ENCODE peak calls at places on chromosomes 3 and 15, in five cellular contexts. One of them, this sample, is unnamed.

GRCh38 chr3:69241769-69242168 is 119.4 kb upstream of the LMOD3 start:
- DNase-seq in HFF-Myc: no peak
- DNase-seq in glutamatergic neuron: no peak
- DNase-seq in spleen: no peak
- DNase-seq in left ventricle myocardium inferior: no peak
- DNase-seq in this sample: no peak

GRCh38 chr3:149610351-149611105 is 47.3 kb downstream of the WWTR1 start:
- DNase-seq in HFF-Myc: no peak
- DNase-seq in glutamatergic neuron: no peak
- DNase-seq in spleen: no peak
- DNase-seq in left ventricle myocardium inferior: peak
- DNase-seq in this sample: no peak

GRCh38 chr3:123559040-123559861 is 25.6 kb downstream of the HACD2 start:
- DNase-seq in HFF-Myc: peak
- DNase-seq in glutamatergic neuron: no peak
- DNase-seq in spleen: no peak
- DNase-seq in left ventricle myocardium inferior: no peak
- DNase-seq in this sample: peak

GRCh38 chr3:58306662-58307286 is 454 bp downstream of the HTD2 start:
- DNase-seq in HFF-Myc: no peak
- DNase-seq in glutamatergic neuron: peak
- DNase-seq in spleen: peak
- DNase-seq in left ventricle myocardium inferior: peak
- DNase-seq in this sample: peak

GRCh38 chr15:81939604-81940440 is 106.0 kb downstream of the MEX3B start:
- DNase-seq in HFF-Myc: peak
- DNase-seq in glutamatergic neuron: no peak
- DNase-seq in spleen: no peak
- DNase-seq in left ventricle myocardium inferior: no peak
- DNase-seq in this sample: peak

GRCh38 chr15:32739522-32739921 is 21.7 kb downstream of the GREM1 start:
- DNase-seq in HFF-Myc: no peak
- DNase-seq in glutamatergic neuron: no peak
- DNase-seq in spleen: no peak
- DNase-seq in left ventricle myocardium inferior: no peak
- DNase-seq in this sample: no peak

GRCh38 chr15:101206173-101206572 is 45.7 kb downstream of the CHSY1 start:
- DNase-seq in HFF-Myc: no peak
- DNase-seq in glutamatergic neuron: no peak
- DNase-seq in spleen: no peak
- DNase-seq in left ventricle myocardium inferior: no peak
- DNase-seq in this sample: no peak

GRCh38 chr3:9207076-9207763 is 42.2 kb downstream of the SRGAP3 start:
- DNase-seq in HFF-Myc: no peak
- DNase-seq in glutamatergic neuron: no peak
- DNase-seq in spleen: no peak
- DNase-seq in left ventricle myocardium inferior: no peak
- DNase-seq in this sample: no peak

GRCh38 chr3:25782636-25782937 is 656 bp downstream of the NGLY1 start:
- DNase-seq in HFF-Myc: no peak
- DNase-seq in glutamatergic neuron: no peak
- DNase-seq in spleen: no peak
- DNase-seq in left ventricle myocardium inferior: no peak
- DNase-seq in this sample: no peak

GRCh38 chr3:25781758-25782594 is 1.3 kb downstream of the NGLY1 start:
- DNase-seq in HFF-Myc: no peak
- DNase-seq in glutamatergic neuron: no peak
- DNase-seq in spleen: no peak
- DNase-seq in left ventricle myocardium inferior: no peak
- DNase-seq in this sample: no peak

GRCh38 chr3:25783661-25784512 is 644 bp upstream of the NGLY1 start:
- DNase-seq in HFF-Myc: no peak
- DNase-seq in glutamatergic neuron: peak
- DNase-seq in spleen: peak
- DNase-seq in left ventricle myocardium inferior: no peak
- DNase-seq in this sample: peak

GRCh38 chr3:25781145-25781757 is 2.0 kb downstream of the NGLY1 start:
- DNase-seq in HFF-Myc: no peak
- DNase-seq in glutamatergic neuron: no peak
- DNase-seq in spleen: no peak
- DNase-seq in left ventricle myocardium inferior: no peak
- DNase-seq in this sample: no peak

DNA sequence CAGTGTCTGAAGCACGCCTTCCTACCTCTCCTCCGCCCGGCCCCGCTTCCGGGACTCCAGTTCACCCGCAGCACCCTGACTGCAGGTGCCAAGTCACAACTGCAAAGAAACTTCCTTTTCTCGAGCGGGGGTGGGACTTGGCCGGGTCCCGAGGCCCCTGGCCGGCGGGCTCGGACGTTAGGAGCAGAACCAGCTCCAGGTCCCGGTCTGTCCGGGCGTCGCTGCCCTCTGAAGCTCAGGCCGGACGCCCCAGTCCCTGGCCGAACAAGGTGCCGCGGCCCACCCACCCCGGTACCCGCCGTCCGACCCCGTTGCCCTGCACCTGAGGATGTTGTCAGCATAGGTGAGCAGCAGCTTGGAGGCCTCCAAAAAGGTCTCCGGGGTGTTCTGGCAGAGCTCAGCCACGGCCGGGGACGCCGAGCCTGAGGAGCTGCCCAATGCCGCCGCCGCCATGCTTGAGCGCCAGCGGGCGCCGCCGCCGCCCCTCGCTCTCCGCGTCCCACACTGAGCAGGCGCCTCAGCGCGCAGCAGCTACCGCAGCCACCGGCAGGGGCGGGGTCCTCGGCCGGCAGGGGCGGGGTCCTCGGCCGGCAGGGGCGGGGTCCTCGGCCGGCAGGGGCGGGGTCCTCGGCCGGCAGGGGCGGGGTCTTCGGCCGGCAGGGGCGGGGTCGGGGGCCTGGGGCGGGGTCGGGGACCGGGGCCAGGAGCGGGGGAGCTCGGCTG is at the start of gene NGLY1:
- DNase-seq in HFF-Myc: peak
- DNase-seq in glutamatergic neuron: peak
- DNase-seq in spleen: peak
- DNase-seq in left ventricle myocardium inferior: peak
- DNase-seq in this sample: peak
- TF ChIP-seq CTCF in HFF-Myc: no peak
- TF ChIP-seq CTCF in glutamatergic neuron: peak
- TF ChIP-seq CTCF in spleen: peak
- TF ChIP-seq CTCF in left ventricle myocardium inferior: peak
- TF ChIP-seq CTCF in this sample: no peak

GRCh38 chr3:52845691-52846426 is 11.0 kb upstream of the MUSTN1 start:
- DNase-seq in HFF-Myc: no peak
- DNase-seq in glutamatergic neuron: no peak
- DNase-seq in spleen: peak
- DNase-seq in left ventricle myocardium inferior: no peak
- DNase-seq in this sample: peak
- TF ChIP-seq CTCF in HFF-Myc: peak
- TF ChIP-seq CTCF in glutamatergic neuron: peak
- TF ChIP-seq CTCF in spleen: peak
- TF ChIP-seq CTCF in left ventricle myocardium inferior: peak
- TF ChIP-seq CTCF in this sample: no peak

DNA sequence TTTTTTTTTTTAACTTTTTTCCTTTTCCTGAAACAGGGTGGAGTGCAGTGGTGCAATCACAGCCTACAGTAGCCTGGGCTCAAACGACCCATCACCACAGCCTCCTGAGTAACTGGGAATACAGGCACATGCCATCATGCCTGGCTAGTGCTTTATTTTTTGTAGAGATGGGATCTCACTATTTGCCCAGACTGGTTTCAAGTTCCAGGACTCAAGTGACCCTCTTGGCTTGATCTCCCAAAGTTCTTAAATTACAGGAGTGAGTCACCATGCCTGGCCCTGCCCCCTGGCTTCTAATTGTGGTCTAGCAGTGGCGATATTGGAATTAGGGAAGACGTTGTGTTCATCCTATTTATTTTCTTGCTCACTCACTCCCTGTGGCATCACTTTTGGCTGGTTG is 1138.4 kb downstream of the SI start:
- DNase-seq in HFF-Myc: no peak
- DNase-seq in glutamatergic neuron: no peak
- DNase-seq in spleen: no peak
- DNase-seq in left ventricle myocardium inferior: no peak
- DNase-seq in this sample: no peak
- TF ChIP-seq CTCF in HFF-Myc: no peak
- TF ChIP-seq CTCF in glutamatergic neuron: no peak
- TF ChIP-seq CTCF in spleen: no peak
- TF ChIP-seq CTCF in left ventricle myocardium inferior: no peak
- TF ChIP-seq CTCF in this sample: no peak

GRCh38 chr3:139120336-139120971 is 75.8 kb upstream of the PRR23C start:
- DNase-seq in HFF-Myc: peak
- DNase-seq in glutamatergic neuron: no peak
- DNase-seq in spleen: no peak
- DNase-seq in left ventricle myocardium inferior: no peak
- DNase-seq in this sample: peak
- TF ChIP-seq CTCF in HFF-Myc: no peak
- TF ChIP-seq CTCF in glutamatergic neuron: no peak
- TF ChIP-seq CTCF in spleen: no peak
- TF ChIP-seq CTCF in left ventricle myocardium inferior: no peak
- TF ChIP-seq CTCF in this sample: no peak

GRCh38 chr3:61802772-61803171 is 241.4 kb downstream of the PTPRG start:
- DNase-seq in HFF-Myc: no peak
- DNase-seq in glutamatergic neuron: no peak
- DNase-seq in spleen: no peak
- DNase-seq in left ventricle myocardium inferior: no peak
- DNase-seq in this sample: no peak
- TF ChIP-seq CTCF in HFF-Myc: no peak
- TF ChIP-seq CTCF in glutamatergic neuron: no peak
- TF ChIP-seq CTCF in spleen: no peak
- TF ChIP-seq CTCF in left ventricle myocardium inferior: no peak
- TF ChIP-seq CTCF in this sample: no peak

DNA sequence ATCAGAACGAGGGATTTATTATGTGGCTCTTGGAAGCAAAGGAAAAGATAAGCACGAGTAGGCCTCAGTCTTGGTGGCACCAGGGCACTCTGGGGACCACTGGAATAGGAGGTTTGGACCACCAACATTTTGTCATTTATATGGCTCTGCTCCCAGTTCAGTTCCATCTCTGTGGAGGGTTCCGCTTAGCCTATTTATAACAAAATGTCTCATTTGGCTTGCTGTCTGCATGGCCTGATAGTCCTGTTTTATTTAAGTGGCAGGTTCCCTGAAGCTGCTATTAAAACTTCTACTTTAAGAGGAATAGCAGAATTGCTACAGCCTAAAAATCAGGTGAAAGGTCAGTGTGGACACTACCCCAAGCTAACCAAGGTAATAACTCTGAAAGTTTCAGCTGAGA is 27.2 kb downstream of the MAP2K5 start:
- DNase-seq in HFF-Myc: no peak
- DNase-seq in glutamatergic neuron: no peak
- DNase-seq in spleen: no peak
- DNase-seq in left ventricle myocardium inferior: no peak
- DNase-seq in this sample: no peak
- TF ChIP-seq CTCF in HFF-Myc: no peak
- TF ChIP-seq CTCF in glutamatergic neuron: no peak
- TF ChIP-seq CTCF in spleen: no peak
- TF ChIP-seq CTCF in left ventricle myocardium inferior: no peak
- TF ChIP-seq CTCF in this sample: no peak

GRCh38 chr3:146160964-146161724 is at the start of gene PLOD2:
- DNase-seq in HFF-Myc: no peak
- DNase-seq in glutamatergic neuron: peak
- DNase-seq in spleen: peak
- DNase-seq in left ventricle myocardium inferior: peak
- DNase-seq in this sample: peak
- TF ChIP-seq CTCF in HFF-Myc: no peak
- TF ChIP-seq CTCF in glutamatergic neuron: no peak
- TF ChIP-seq CTCF in spleen: no peak
- TF ChIP-seq CTCF in left ventricle myocardium inferior: peak
- TF ChIP-seq CTCF in this sample: no peak